ENCODE peak calls at places on chromosomes 3 and 15, in five cellular contexts. One of them, this sample, is unnamed.

GRCh38 chr15:100769975-100770340 is 109.7 kb upstream of the ALDH1A3 start:
- DNase-seq in Peyer's patch: peak
- DNase-seq in CD8-positive, alpha-beta T cell: no peak
- DNase-seq in CD8-positive, alpha-beta memory T cell: no peak
- DNase-seq in dorsolateral prefrontal cortex: no peak
- DNase-seq in this sample: no peak

GRCh38 chr3:112926000-112926399 is 48.9 kb downstream of the CD200R1 start:
- DNase-seq in Peyer's patch: no peak
- DNase-seq in CD8-positive, alpha-beta memory T cell: no peak
- DNase-seq in CD8-positive, alpha-beta T cell: no peak
- DNase-seq in dorsolateral prefrontal cortex: no peak
- DNase-seq in this sample: no peak

GRCh38 chr3:174318146-174318545 is 541.0 kb upstream of the NAALADL2 start:
- DNase-seq in CD8-positive, alpha-beta memory T cell: no peak
- DNase-seq in dorsolateral prefrontal cortex: no peak
- DNase-seq in CD8-positive, alpha-beta T cell: no peak
- DNase-seq in Peyer's patch: no peak
- DNase-seq in this sample: no peak

GRCh38 chr3:141523615-141524375 is 37.0 kb downstream of the RASA2 start:
- DNase-seq in Peyer's patch: no peak
- DNase-seq in CD8-positive, alpha-beta T cell: no peak
- DNase-seq in CD8-positive, alpha-beta memory T cell: no peak
- DNase-seq in dorsolateral prefrontal cortex: no peak
- DNase-seq in this sample: no peak

GRCh38 chr3:55588120-55588765 is 101.1 kb upstream of the WNT5A start:
- DNase-seq in dorsolateral prefrontal cortex: no peak
- DNase-seq in CD8-positive, alpha-beta memory T cell: no peak
- DNase-seq in Peyer's patch: no peak
- DNase-seq in CD8-positive, alpha-beta T cell: no peak
- DNase-seq in this sample: no peak

GRCh38 chr15:78067328-78068241 is 9.9 kb downstream of the TBC1D2B start:
- DNase-seq in Peyer's patch: no peak
- DNase-seq in CD8-positive, alpha-beta T cell: no peak
- DNase-seq in dorsolateral prefrontal cortex: no peak
- DNase-seq in CD8-positive, alpha-beta memory T cell: no peak
- DNase-seq in this sample: no peak

GRCh38 chr15:70954733-70955132 is 62.1 kb downstream of the LRRC49 start:
- DNase-seq in CD8-positive, alpha-beta memory T cell: no peak
- DNase-seq in CD8-positive, alpha-beta T cell: no peak
- DNase-seq in dorsolateral prefrontal cortex: no peak
- DNase-seq in Peyer's patch: no peak
- DNase-seq in this sample: no peak

GRCh38 chr3:4504340-4505261 is 11.5 kb downstream of the ITPR1 start:
- DNase-seq in CD8-positive, alpha-beta memory T cell: peak
- DNase-seq in Peyer's patch: peak
- DNase-seq in CD8-positive, alpha-beta T cell: no peak
- DNase-seq in dorsolateral prefrontal cortex: no peak
- DNase-seq in this sample: peak

GRCh38 chr15:100116416-100117190 is 225.2 kb downstream of the ADAMTS17 start:
- DNase-seq in CD8-positive, alpha-beta T cell: no peak
- DNase-seq in dorsolateral prefrontal cortex: no peak
- DNase-seq in CD8-positive, alpha-beta memory T cell: no peak
- DNase-seq in Peyer's patch: no peak
- DNase-seq in this sample: no peak

GRCh38 chr3:13533823-13534435 is 15.0 kb upstream of the FBLN2 start:
- DNase-seq in CD8-positive, alpha-beta memory T cell: no peak
- DNase-seq in Peyer's patch: no peak
- DNase-seq in dorsolateral prefrontal cortex: no peak
- DNase-seq in CD8-positive, alpha-beta T cell: no peak
- DNase-seq in this sample: no peak

GRCh38 chr3:48797626-48798025 is 50.0 kb downstream of the PRKAR2A start:
- DNase-seq in CD8-positive, alpha-beta T cell: no peak
- DNase-seq in CD8-positive, alpha-beta memory T cell: no peak
- DNase-seq in dorsolateral prefrontal cortex: no peak
- DNase-seq in Peyer's patch: no peak
- DNase-seq in this sample: no peak

GRCh38 chr15:98369081-98369716 is 279.1 kb upstream of the IGF1R start:
- DNase-seq in Peyer's patch: no peak
- DNase-seq in dorsolateral prefrontal cortex: no peak
- DNase-seq in CD8-positive, alpha-beta T cell: no peak
- DNase-seq in CD8-positive, alpha-beta memory T cell: no peak
- DNase-seq in this sample: no peak

GRCh38 chr15:98360031-98360430 is 288.3 kb upstream of the IGF1R start:
- DNase-seq in CD8-positive, alpha-beta T cell: no peak
- DNase-seq in Peyer's patch: no peak
- DNase-seq in CD8-positive, alpha-beta memory T cell: no peak
- DNase-seq in dorsolateral prefrontal cortex: no peak
- DNase-seq in this sample: no peak

GRCh38 chr15:98363416-98363815 is 284.9 kb upstream of the IGF1R start:
- DNase-seq in CD8-positive, alpha-beta memory T cell: no peak
- DNase-seq in dorsolateral prefrontal cortex: no peak
- DNase-seq in CD8-positive, alpha-beta T cell: no peak
- DNase-seq in Peyer's patch: no peak
- DNase-seq in this sample: no peak

GRCh38 chr15:98358971-98359370 is 289.4 kb upstream of the IGF1R start:
- DNase-seq in CD8-positive, alpha-beta memory T cell: no peak
- DNase-seq in Peyer's patch: no peak
- DNase-seq in CD8-positive, alpha-beta T cell: no peak
- DNase-seq in dorsolateral prefrontal cortex: no peak
- DNase-seq in this sample: no peak

DNA sequence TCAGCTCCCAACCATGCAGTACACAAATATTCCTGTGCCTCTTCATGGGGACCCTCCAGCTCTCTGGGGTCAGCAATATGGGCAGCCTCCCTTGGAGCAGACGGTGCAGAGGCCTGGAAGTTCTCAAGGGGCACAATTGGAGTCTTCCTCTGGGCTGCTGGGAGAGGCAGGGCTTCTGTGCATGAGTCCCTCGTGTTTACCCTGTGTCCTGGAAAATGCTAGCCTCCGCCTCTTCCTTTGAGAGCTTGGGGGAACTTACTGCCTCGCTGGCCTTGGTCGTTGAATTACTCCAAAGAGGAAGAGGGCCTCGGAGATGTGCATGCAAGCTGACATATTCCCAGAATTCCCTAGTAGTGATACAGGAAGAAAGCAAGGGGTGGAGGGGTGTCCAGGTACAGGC is 284.4 kb upstream of the IGF1R start:
- DNase-seq in dorsolateral prefrontal cortex: no peak
- DNase-seq in Peyer's patch: no peak
- DNase-seq in CD8-positive, alpha-beta T cell: no peak
- DNase-seq in CD8-positive, alpha-beta memory T cell: no peak
- DNase-seq in this sample: no peak
- H3K4me3 ChIP-seq in dorsolateral prefrontal cortex: no peak
- H3K4me3 ChIP-seq in Peyer's patch: no peak
- H3K4me3 ChIP-seq in CD8-positive, alpha-beta T cell: no peak
- H3K4me3 ChIP-seq in CD8-positive, alpha-beta memory T cell: no peak
- H3K4me3 ChIP-seq in this sample: no peak

GRCh38 chr3:100205161-100205560 is 55.6 kb upstream of the TBC1D23 start:
- DNase-seq in CD8-positive, alpha-beta T cell: no peak
- DNase-seq in CD8-positive, alpha-beta memory T cell: no peak
- DNase-seq in Peyer's patch: no peak
- DNase-seq in dorsolateral prefrontal cortex: no peak
- DNase-seq in this sample: no peak

GRCh38 chr3:100207886-100208285 is 52.9 kb upstream of the TBC1D23 start:
- DNase-seq in dorsolateral prefrontal cortex: no peak
- DNase-seq in CD8-positive, alpha-beta memory T cell: no peak
- DNase-seq in CD8-positive, alpha-beta T cell: no peak
- DNase-seq in Peyer's patch: no peak
- DNase-seq in this sample: no peak

GRCh38 chr3:100209948-100210776 is 50.6 kb upstream of the TBC1D23 start:
- DNase-seq in CD8-positive, alpha-beta T cell: no peak
- DNase-seq in Peyer's patch: no peak
- DNase-seq in dorsolateral prefrontal cortex: no peak
- DNase-seq in CD8-positive, alpha-beta memory T cell: peak
- DNase-seq in this sample: peak

GRCh38 chr3:100209169-100209568 is 51.6 kb upstream of the TBC1D23 start:
- DNase-seq in CD8-positive, alpha-beta memory T cell: no peak
- DNase-seq in CD8-positive, alpha-beta T cell: no peak
- DNase-seq in dorsolateral prefrontal cortex: no peak
- DNase-seq in Peyer's patch: no peak
- DNase-seq in this sample: no peak

GRCh38 chr3:100206687-100207086 is 54.1 kb upstream of the TBC1D23 start:
- DNase-seq in dorsolateral prefrontal cortex: no peak
- DNase-seq in CD8-positive, alpha-beta T cell: no peak
- DNase-seq in Peyer's patch: no peak
- DNase-seq in CD8-positive, alpha-beta memory T cell: no peak
- DNase-seq in this sample: no peak
- H3K27ac ChIP-seq in dorsolateral prefrontal cortex: no peak
- H3K27ac ChIP-seq in CD8-positive, alpha-beta T cell: no peak
- H3K27ac ChIP-seq in Peyer's patch: no peak
- H3K27ac ChIP-seq in CD8-positive, alpha-beta memory T cell: no peak
- H3K27ac ChIP-seq in this sample: no peak

DNA sequence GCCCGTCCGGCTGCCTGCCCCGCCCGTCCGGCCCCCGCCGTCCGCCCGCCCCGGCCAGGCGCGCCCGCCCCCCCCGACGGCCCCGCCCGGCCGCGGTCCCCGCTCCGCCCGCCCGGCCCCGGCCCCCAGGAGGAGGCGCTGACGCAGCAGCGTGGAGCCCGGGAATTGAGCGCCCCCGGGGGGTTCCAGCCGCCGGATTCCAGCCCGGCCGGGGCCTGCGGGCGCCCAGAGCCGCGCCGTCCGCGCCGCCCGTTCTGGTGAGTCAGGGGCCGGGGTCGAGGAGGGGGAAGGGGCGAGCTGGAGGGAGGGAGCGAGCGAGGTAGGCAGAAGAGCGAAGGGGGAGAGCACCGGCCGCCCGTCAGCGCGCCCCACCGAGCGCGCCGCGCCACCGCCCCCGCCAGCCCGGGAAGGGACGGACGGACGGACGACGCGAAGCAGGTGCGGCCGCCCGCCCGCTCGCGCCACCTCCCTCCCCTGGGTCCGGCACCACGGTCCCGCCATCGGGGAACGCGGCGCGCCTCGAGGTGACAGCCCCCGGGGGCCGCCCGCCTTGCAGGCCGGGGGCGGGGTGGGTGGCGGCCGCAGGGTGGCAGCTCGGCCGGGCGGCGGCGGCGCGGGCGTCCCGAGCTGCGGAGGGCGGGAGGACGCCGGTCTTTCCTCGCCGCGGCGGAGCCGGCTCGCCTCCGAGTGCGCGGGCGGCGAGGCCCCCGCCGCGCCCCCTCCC is 421 bp downstream of the BAHD1 start:
- DNase-seq in dorsolateral prefrontal cortex: no peak
- DNase-seq in CD8-positive, alpha-beta T cell: no peak
- DNase-seq in CD8-positive, alpha-beta memory T cell: no peak
- DNase-seq in Peyer's patch: no peak
- DNase-seq in this sample: no peak
- H3K4me3 ChIP-seq in dorsolateral prefrontal cortex: peak
- H3K4me3 ChIP-seq in CD8-positive, alpha-beta T cell: peak
- H3K4me3 ChIP-seq in CD8-positive, alpha-beta memory T cell: no peak
- H3K4me3 ChIP-seq in Peyer's patch: peak
- H3K4me3 ChIP-seq in this sample: peak

GRCh38 chr15:52068004-52068403 is 44.6 kb downstream of the BCL2L10 start:
- DNase-seq in Peyer's patch: no peak
- DNase-seq in CD8-positive, alpha-beta T cell: no peak
- DNase-seq in dorsolateral prefrontal cortex: no peak
- DNase-seq in CD8-positive, alpha-beta memory T cell: no peak
- DNase-seq in this sample: no peak
- H3K27ac ChIP-seq in Peyer's patch: no peak
- H3K27ac ChIP-seq in CD8-positive, alpha-beta T cell: no peak
- H3K27ac ChIP-seq in dorsolateral prefrontal cortex: no peak
- H3K27ac ChIP-seq in CD8-positive, alpha-beta memory T cell: no peak
- H3K27ac ChIP-seq in this sample: no peak

DNA sequence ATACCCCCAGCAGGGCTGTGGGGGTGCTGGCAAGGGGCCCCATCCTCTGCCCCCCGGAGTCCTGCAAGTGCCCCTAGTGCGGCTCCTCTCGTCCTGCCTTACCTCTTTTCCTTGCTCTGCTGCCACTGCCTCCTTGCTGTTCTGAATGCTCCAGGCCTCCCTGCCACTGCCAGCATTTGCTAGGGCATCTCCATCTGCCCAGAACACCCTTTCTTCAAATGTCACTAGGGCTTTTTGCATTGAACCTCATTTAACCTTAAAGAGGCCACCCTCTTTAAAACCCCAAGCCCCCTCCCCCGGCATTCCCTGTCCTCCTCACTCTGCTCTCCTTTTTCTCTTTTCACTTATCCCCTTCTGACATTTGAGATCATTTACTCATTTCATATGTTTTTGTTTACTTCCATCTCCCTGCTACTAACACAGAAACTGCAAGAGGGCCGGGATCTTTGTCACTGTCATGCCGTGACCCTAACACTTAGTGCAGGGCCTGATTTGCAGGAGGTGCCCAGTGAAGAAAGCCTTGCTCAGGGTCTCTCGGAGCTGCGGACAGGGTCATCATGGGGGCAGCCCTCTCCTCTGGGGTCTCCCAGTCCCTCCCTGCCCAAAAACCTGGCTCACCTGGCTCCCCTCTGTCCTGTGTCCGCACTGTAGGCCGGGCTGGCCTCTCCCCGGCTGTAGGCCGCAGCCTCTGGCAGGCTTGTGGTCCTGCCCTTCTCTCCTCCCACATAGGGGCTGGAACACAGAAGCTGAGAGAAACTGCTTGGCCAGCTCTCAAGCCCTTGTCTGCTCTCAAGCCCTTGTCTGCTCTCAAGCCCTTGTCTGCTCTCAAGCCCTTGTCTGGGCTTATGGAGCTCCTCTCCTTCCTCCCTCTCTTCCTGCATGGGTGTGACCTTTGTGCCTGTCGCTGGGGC is at the start of gene ACOX2:
- DNase-seq in Peyer's patch: peak
- DNase-seq in CD8-positive, alpha-beta T cell: no peak
- DNase-seq in CD8-positive, alpha-beta memory T cell: no peak
- DNase-seq in dorsolateral prefrontal cortex: no peak
- DNase-seq in this sample: no peak
- H3K4me3 ChIP-seq in Peyer's patch: no peak
- H3K4me3 ChIP-seq in CD8-positive, alpha-beta T cell: no peak
- H3K4me3 ChIP-seq in CD8-positive, alpha-beta memory T cell: no peak
- H3K4me3 ChIP-seq in dorsolateral prefrontal cortex: no peak
- H3K4me3 ChIP-seq in this sample: no peak

DNA sequence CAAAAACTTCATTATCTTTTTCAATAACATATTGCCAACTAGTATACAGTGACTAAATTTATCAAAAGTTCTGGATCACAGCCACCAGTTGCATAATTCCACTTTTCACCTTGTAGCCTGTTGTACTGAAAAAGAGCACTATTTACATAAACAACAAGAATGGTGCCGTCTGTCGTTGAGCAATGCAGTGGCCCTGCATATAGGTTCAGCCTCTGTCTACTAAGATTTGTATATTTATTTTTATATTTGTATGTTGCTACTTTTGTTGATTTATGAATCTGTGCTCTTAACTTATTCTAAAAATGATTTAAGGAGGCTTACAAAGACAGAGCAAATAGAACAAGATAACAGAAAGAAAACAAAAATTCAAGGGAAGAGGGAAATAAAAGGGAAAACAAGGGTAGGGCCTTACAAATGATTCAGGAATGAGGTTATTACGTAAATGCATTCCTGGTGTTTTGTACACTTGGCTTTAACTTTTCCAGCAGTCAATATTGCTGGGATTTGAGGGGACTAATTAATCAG is 257.6 kb upstream of the STT3B start:
- DNase-seq in CD8-positive, alpha-beta T cell: no peak
- DNase-seq in Peyer's patch: no peak
- DNase-seq in dorsolateral prefrontal cortex: no peak
- DNase-seq in CD8-positive, alpha-beta memory T cell: no peak
- DNase-seq in this sample: no peak
- H3K27ac ChIP-seq in CD8-positive, alpha-beta T cell: no peak
- H3K27ac ChIP-seq in Peyer's patch: no peak
- H3K27ac ChIP-seq in dorsolateral prefrontal cortex: no peak
- H3K27ac ChIP-seq in CD8-positive, alpha-beta memory T cell: no peak
- H3K27ac ChIP-seq in this sample: no peak

This sample was measured in naive thymus-derived CD4-positive, alpha-beta T cell.